ENCODE peak calls at places on chromosomes 4 and X, in ten cellular contexts. S is CD4-positive, alpha-beta memory T cell; J is cardiac muscle cell; E is CD8-positive, alpha-beta T cell; F is fibroblast of lung; U is left ventricle myocardium inferior; B is mammary epithelial cell; P is transverse colon; H is OCI-LY7; I is adipocyte. T is an unnamed sample.

GRCh38 chrX:72088761-72089160 is 43.0 kb downstream of the RTL5 start:
- DNase-seq in S (no peak), J (no peak), E (no peak), F (no peak), U (no peak), B (no peak), P (no peak), H (no peak), I (no peak), T (no peak)

GRCh38 chr4:18039113-18039512 is 17.6 kb upstream of the LCORL start:
- DNase-seq in S (no peak), J (no peak), E (no peak), F (no peak), U (no peak), B (peak; percentile 64), P (no peak), H (no peak), I (peak; percentile 19), T (no peak)

GRCh38 chr4:152850377-152850776 is 70.6 kb downstream of the ARFIP1 start:
- DNase-seq in S (no peak), J (peak; percentile 48), E (peak; percentile 21), F (peak; percentile 53), U (no peak), B (peak; percentile 83), P (no peak), H (peak; percentile 71), I (peak; percentile 15), T (no peak)

GRCh38 chr4:77852892-77853495 is 9.6 kb upstream of the MRPL1 start:
- DNase-seq in S (peak; percentile 84), J (no peak), E (peak; percentile 54), F (no peak), U (no peak), B (no peak), P (peak; percentile 39), H (peak; percentile 48), I (no peak), T (peak; percentile 69)

GRCh38 chr4:139656614-139657486 is 8.8 kb upstream of the MGST2 start:
- DNase-seq in S (peak; percentile 65), J (peak; percentile 84), E (peak; percentile 31), F (peak; percentile 70), U (peak; percentile 30), B (peak; percentile 73), P (peak; percentile 61), H (peak; percentile 81), I (peak; percentile 90), T (peak; percentile 20)

GRCh38 chr4:177182156-177182555 is 127.5 kb upstream of the NEIL3 start:
- DNase-seq in S (no peak), J (no peak), E (no peak), F (peak; percentile 66), U (no peak), B (no peak), P (no peak), H (no peak), I (peak; percentile 51), T (no peak)

GRCh38 chrX:24601858-24602257 is 45.3 kb downstream of the PCYT1B start:
- DNase-seq in S (no peak), J (no peak), E (no peak), F (no peak), U (no peak), B (no peak), P (no peak), H (no peak), I (no peak), T (no peak)

GRCh38 chr4:19961092-19961491 is 290.6 kb upstream of the SLIT2 start:
- DNase-seq in S (no peak), J (no peak), E (no peak), F (peak; percentile 90), U (no peak), B (no peak), P (no peak), H (no peak), I (peak; percentile 69), T (no peak)

GRCh38 chr4:138859249-138859648 is 156.3 kb upstream of the NOCT start:
- DNase-seq in S (no peak), J (no peak), E (no peak), F (no peak), U (no peak), B (no peak), P (no peak), H (no peak), I (no peak), T (no peak)

GRCh38 chr4:23373269-23373668 is 516.6 kb downstream of the PPARGC1A start:
- DNase-seq in S (no peak), J (peak; percentile 87), E (no peak), F (peak; percentile 97), U (peak; percentile 41), B (peak; percentile 48), P (peak; percentile 60), H (no peak), I (no peak), T (no peak)

GRCh38 chr4:75557696-75558095 is 1.8 kb downstream of the ODAPH start:
- DNase-seq in S (no peak), J (no peak), E (no peak), F (no peak), U (no peak), B (no peak), P (no peak), H (no peak), I (no peak), T (no peak)

GRCh38 chr4:108359130-108359709 is 190.5 kb upstream of the LEF1 start:
- DNase-seq in S (peak; percentile 73), J (no peak), E (peak; percentile 17), F (no peak), U (no peak), B (no peak), P (no peak), H (peak; percentile 73), I (no peak), T (no peak)

GRCh38 chrX:122363112-122363511 is 821.0 kb upstream of the GRIA3 start:
- DNase-seq in S (no peak), J (no peak), E (no peak), F (no peak), U (no peak), B (no peak), P (no peak), H (no peak), I (no peak), T (no peak)

GRCh38 chr4:101135371-101136010 is 211.8 kb downstream of the PPP3CA start:
- DNase-seq in S (no peak), J (no peak), E (no peak), F (no peak), U (no peak), B (no peak), P (no peak), H (peak; percentile 10), I (no peak), T (no peak)

GRCh38 chr4:24975505-24975904 is 55.2 kb downstream of the LGI2 start:
- DNase-seq in S (no peak), J (no peak), E (no peak), F (no peak), U (no peak), B (no peak), P (no peak), H (no peak), I (no peak), T (no peak)

GRCh38 chr4:24984602-24985532 is 45.9 kb downstream of the LGI2 start:
- DNase-seq in S (no peak), J (no peak), E (no peak), F (no peak), U (no peak), B (no peak), P (no peak), H (no peak), I (no peak), T (no peak)

GRCh38 chr4:24978291-24979072 is 52.3 kb downstream of the LGI2 start:
- DNase-seq in S (no peak), J (no peak), E (no peak), F (no peak), U (no peak), B (no peak), P (no peak), H (no peak), I (no peak), T (no peak)

GRCh38 chr4:24979554-24979953 is 51.2 kb downstream of the LGI2 start:
- DNase-seq in S (no peak), J (no peak), E (no peak), F (no peak), U (peak; percentile 35), B (no peak), P (peak; percentile 20), H (no peak), I (no peak), T (no peak)

DNA sequence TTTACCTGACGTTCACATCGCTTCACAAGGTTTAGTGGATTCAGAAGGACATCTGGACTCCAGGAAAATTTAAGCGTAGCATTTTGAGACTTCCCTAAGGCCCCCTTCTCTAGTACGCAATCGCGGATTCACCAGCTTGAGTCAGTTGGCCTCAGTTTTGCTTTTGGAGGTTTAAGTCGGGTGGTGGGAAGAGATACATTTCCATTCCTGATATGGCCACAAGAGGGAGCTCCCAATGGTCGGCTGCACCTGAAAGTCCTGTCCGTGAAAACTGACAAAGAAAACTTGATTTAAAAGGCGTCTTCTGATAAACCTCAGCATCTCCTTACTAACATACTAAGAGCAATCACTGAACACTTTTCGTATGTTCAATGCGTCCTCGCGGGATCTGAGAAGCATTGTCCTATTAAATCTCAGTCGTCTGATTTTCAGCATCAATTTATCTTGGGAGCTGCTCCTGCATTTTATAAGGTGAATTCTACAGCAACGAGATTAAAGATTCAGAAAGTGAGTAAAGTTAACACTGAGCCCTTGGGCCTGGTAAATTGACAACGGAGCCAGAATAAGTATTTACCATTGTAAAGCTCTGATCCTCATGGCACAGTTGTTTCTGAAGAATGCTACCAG is 50.6 kb downstream of the LGI2 start:
- DNase-seq in S (peak; percentile 48), J (peak; percentile 68), E (peak; percentile 19), F (peak; percentile 59), U (no peak), B (peak; percentile 49), P (peak; percentile 54), H (peak; percentile 54), I (peak; percentile 84), T (peak; percentile 13)
- H3K4me3 ChIP-seq in S (no peak overlapping the region), J (no peak overlapping the region), E (no peak overlapping the region), F (no peak overlapping the region), U (peak overlapping the region; percentile 48), B (no peak overlapping the region), P (no peak overlapping the region), H (no peak overlapping the region), I (peak overlapping the region; percentile 75), T (peak overlapping the region; percentile 48)

GRCh38 chr4:26885912-26886274 is 25.3 kb downstream of the STIM2 start:
- DNase-seq in S (peak; percentile 83), J (no peak), E (no peak), F (no peak), U (no peak), B (no peak), P (no peak), H (peak; percentile 88), I (no peak), T (peak; percentile 75)
- H3K4me3 ChIP-seq in S (peak overlapping the region; percentile 36), J (no peak overlapping the region), E (peak overlapping the region; percentile 6), F (no peak overlapping the region), U (no peak overlapping the region), B (no peak overlapping the region), P (no peak overlapping the region), H (peak overlapping the region; percentile 61), I (no peak overlapping the region), T (peak overlapping the region; percentile 81)

GRCh38 chr4:112519689-112520597 is 4.0 kb upstream of the NEUROG2 start:
- DNase-seq in S (no peak), J (no peak), E (no peak), F (no peak), U (no peak), B (no peak), P (no peak), H (no peak), I (no peak), T (no peak)
- H3K4me3 ChIP-seq in S (no peak overlapping the region), J (no peak overlapping the region), E (no peak overlapping the region), F (no peak overlapping the region), U (no peak overlapping the region), B (no peak overlapping the region), P (no peak overlapping the region), H (no peak overlapping the region), I (no peak overlapping the region), T (no peak overlapping the region)

GRCh38 chr4:88792268-88792781 is 94.7 kb upstream of the NAP1L5 start:
- DNase-seq in S (no peak), J (no peak), E (no peak), F (peak; percentile 85), U (no peak), B (peak; percentile 96), P (no peak), H (no peak), I (peak; percentile 92), T (no peak)
- H3K4me3 ChIP-seq in S (no peak overlapping the region), J (no peak overlapping the region), E (no peak overlapping the region), F (no peak overlapping the region), U (no peak overlapping the region), B (no peak overlapping the region), P (no peak overlapping the region), H (no peak overlapping the region), I (no peak overlapping the region), T (no peak overlapping the region)

T was measured in CD4-positive, CD25-positive, alpha-beta regulatory T cell.